ENCODE peak calls at places on chromosome 19, in seven cellular contexts. One of them, this sample, is unnamed.

GRCh38 chr19:54332149-54332548 is 6.8 kb downstream of the LILRA4 start:
- DNase-seq in neural progenitor cell: no peak
- DNase-seq in PC-9: no peak
- DNase-seq in aorta: no peak
- DNase-seq in fibroblast of lung: no peak
- DNase-seq in neuronal stem cell: no peak
- DNase-seq in endothelial cell of umbilical vein: no peak
- DNase-seq in this sample: no peak

GRCh38 chr19:32581704-32582164 is 744 bp downstream of the PDCD5 start:
- DNase-seq in neural progenitor cell: peak; percentile 57
- DNase-seq in PC-9: no peak
- DNase-seq in aorta: no peak
- DNase-seq in fibroblast of lung: peak; percentile 38
- DNase-seq in neuronal stem cell: no peak
- DNase-seq in endothelial cell of umbilical vein: peak; percentile 39
- DNase-seq in this sample: no peak

GRCh38 chr19:15292847-15293582 is 39.3 kb downstream of the BRD4 start:
- DNase-seq in neural progenitor cell: no peak
- DNase-seq in PC-9: no peak
- DNase-seq in aorta: no peak
- DNase-seq in fibroblast of lung: no peak
- DNase-seq in neuronal stem cell: no peak
- DNase-seq in endothelial cell of umbilical vein: peak; percentile 36
- DNase-seq in this sample: no peak

GRCh38 chr19:16445238-16446107 is 26.3 kb downstream of the EPS15L1 start:
- DNase-seq in neural progenitor cell: no peak
- DNase-seq in PC-9: no peak
- DNase-seq in aorta: no peak
- DNase-seq in fibroblast of lung: peak; percentile 61
- DNase-seq in neuronal stem cell: no peak
- DNase-seq in endothelial cell of umbilical vein: no peak
- DNase-seq in this sample: no peak

GRCh38 chr19:19655051-19655594 is 8.4 kb downstream of the ATP13A1 start:
- DNase-seq in neural progenitor cell: no peak
- DNase-seq in PC-9: no peak
- DNase-seq in aorta: peak; percentile 47
- DNase-seq in fibroblast of lung: no peak
- DNase-seq in neuronal stem cell: no peak
- DNase-seq in endothelial cell of umbilical vein: no peak
- DNase-seq in this sample: no peak

GRCh38 chr19:38592940-38593339 is 24.8 kb downstream of the MAP4K1 start:
- DNase-seq in neural progenitor cell: no peak
- DNase-seq in PC-9: no peak
- DNase-seq in aorta: no peak
- DNase-seq in fibroblast of lung: no peak
- DNase-seq in neuronal stem cell: no peak
- DNase-seq in endothelial cell of umbilical vein: no peak
- DNase-seq in this sample: no peak

GRCh38 chr19:48230555-48231129 is 25.1 kb downstream of the CARD8 start:
- DNase-seq in neural progenitor cell: no peak
- DNase-seq in PC-9: no peak
- DNase-seq in aorta: no peak
- DNase-seq in fibroblast of lung: no peak
- DNase-seq in neuronal stem cell: no peak
- DNase-seq in endothelial cell of umbilical vein: no peak
- DNase-seq in this sample: peak; percentile 40

GRCh38 chr19:52613299-52613906 is 24.8 kb downstream of the ZNF83 start:
- DNase-seq in neural progenitor cell: no peak
- DNase-seq in PC-9: no peak
- DNase-seq in aorta: no peak
- DNase-seq in fibroblast of lung: no peak
- DNase-seq in neuronal stem cell: no peak
- DNase-seq in endothelial cell of umbilical vein: no peak
- DNase-seq in this sample: no peak

GRCh38 chr19:41995959-41996797 is 2.1 kb upstream of the ATP1A3 start:
- DNase-seq in neural progenitor cell: peak; percentile 92
- DNase-seq in PC-9: no peak
- DNase-seq in aorta: no peak
- DNase-seq in fibroblast of lung: no peak
- DNase-seq in neuronal stem cell: peak; percentile 64
- DNase-seq in endothelial cell of umbilical vein: no peak
- DNase-seq in this sample: no peak

GRCh38 chr19:339262-339887 is 5.2 kb downstream of the MIER2 start:
- DNase-seq in neural progenitor cell: no peak
- DNase-seq in PC-9: no peak
- DNase-seq in aorta: no peak
- DNase-seq in fibroblast of lung: peak; percentile 64
- DNase-seq in neuronal stem cell: no peak
- DNase-seq in endothelial cell of umbilical vein: no peak
- DNase-seq in this sample: no peak
- H3K4me1 ChIP-seq in neural progenitor cell: peaks cover 6% of the 10 kb centered on the region
- H3K4me1 ChIP-seq in PC-9: peaks cover 22% of the 10 kb centered on the region
- H3K4me1 ChIP-seq in aorta: no peaks in the 10 kb centered on the region
- H3K4me1 ChIP-seq in fibroblast of lung: peaks cover 4% of the 10 kb centered on the region
- H3K4me1 ChIP-seq in neuronal stem cell: peaks cover 10% of the 10 kb centered on the region
- H3K4me1 ChIP-seq in endothelial cell of umbilical vein: peaks cover 37% of the 10 kb centered on the region
- H3K4me1 ChIP-seq in this sample: peaks cover 7% of the 10 kb centered on the region

GRCh38 chr19:1248454-1249297 is at the start of gene MIDN:
- DNase-seq in neural progenitor cell: peak; percentile 90
- DNase-seq in PC-9: peak; percentile 59
- DNase-seq in aorta: peak; percentile 91
- DNase-seq in fibroblast of lung: peak; percentile 86
- DNase-seq in neuronal stem cell: no peak
- DNase-seq in endothelial cell of umbilical vein: peak; percentile 86
- DNase-seq in this sample: peak; percentile 87
- H3K4me1 ChIP-seq in neural progenitor cell: peaks cover 18% of the 10 kb centered on the region
- H3K4me1 ChIP-seq in PC-9: peaks cover 20% of the 10 kb centered on the region
- H3K4me1 ChIP-seq in aorta: no peaks in the 10 kb centered on the region
- H3K4me1 ChIP-seq in fibroblast of lung: peaks cover 19% of the 10 kb centered on the region
- H3K4me1 ChIP-seq in neuronal stem cell: peaks cover 37% of the 10 kb centered on the region
- H3K4me1 ChIP-seq in endothelial cell of umbilical vein: peaks cover 16% of the 10 kb centered on the region
- H3K4me1 ChIP-seq in this sample: peaks cover 33% of the 10 kb centered on the region

GRCh38 chr19:7926021-7926726 is at the start of gene CTXN1:
- DNase-seq in neural progenitor cell: peak; percentile 91
- DNase-seq in PC-9: no peak
- DNase-seq in aorta: peak; percentile 75
- DNase-seq in fibroblast of lung: peak; percentile 40
- DNase-seq in neuronal stem cell: peak; percentile 72
- DNase-seq in endothelial cell of umbilical vein: peak; percentile 40
- DNase-seq in this sample: peak; percentile 66
- H3K4me1 ChIP-seq in neural progenitor cell: peaks cover 4% of the 10 kb centered on the region
- H3K4me1 ChIP-seq in PC-9: peaks cover 34% of the 10 kb centered on the region
- H3K4me1 ChIP-seq in aorta: no peaks in the 10 kb centered on the region
- H3K4me1 ChIP-seq in fibroblast of lung: peaks cover 30% of the 10 kb centered on the region
- H3K4me1 ChIP-seq in neuronal stem cell: peaks cover 23% of the 10 kb centered on the region
- H3K4me1 ChIP-seq in endothelial cell of umbilical vein: peaks cover 24% of the 10 kb centered on the region
- H3K4me1 ChIP-seq in this sample: peaks cover 4% of the 10 kb centered on the region

DNA sequence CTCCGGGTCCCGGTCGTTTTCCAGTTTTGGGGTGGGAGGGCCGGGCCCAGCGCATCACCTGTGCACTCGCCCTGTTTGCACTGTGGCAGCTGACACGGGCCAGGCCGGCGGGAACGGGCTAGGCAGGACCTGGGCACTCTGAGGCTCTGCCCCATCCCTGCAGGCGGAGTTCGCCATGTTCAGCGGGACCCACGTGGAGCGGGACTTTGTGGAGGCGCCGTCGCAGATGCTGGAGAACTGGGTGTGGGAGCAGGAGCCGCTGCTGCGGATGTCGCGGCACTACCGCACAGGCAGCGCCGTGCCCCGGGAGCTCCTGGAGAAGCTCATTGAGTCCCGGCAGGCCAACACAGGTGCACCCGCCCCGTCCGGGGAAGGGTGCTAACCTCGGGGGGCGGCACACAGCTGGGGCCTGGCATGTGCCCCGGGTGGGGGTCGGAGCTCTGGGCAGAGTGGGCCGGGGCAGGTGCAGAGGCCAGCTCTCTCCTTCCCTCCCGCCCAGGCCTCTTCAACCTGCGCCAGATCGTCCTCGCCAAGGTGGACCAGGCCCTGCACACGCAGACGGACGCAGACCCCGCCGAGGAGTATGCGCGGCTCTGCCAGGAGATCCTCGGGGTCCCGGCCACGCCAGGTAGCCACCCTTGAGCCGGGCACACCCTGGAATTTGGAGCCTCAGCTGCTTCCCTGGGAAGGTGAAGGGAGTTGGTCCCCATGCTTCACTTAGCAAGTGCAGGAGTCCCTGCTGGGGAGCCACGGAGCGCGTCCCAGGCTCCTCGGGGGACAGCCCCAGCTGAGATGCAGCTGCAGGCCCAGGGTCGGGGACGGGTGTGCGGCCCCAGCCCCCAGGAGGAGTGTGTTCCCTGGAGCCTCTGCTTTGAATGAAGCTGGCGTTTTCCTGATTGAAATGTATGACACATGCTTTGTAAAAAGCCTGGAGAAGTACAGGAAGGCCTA is 9.3 kb upstream of the ZNF554 start:
- DNase-seq in neural progenitor cell: no peak
- DNase-seq in PC-9: no peak
- DNase-seq in aorta: no peak
- DNase-seq in fibroblast of lung: no peak
- DNase-seq in neuronal stem cell: no peak
- DNase-seq in endothelial cell of umbilical vein: no peak
- DNase-seq in this sample: no peak
- H3K4me1 ChIP-seq in neural progenitor cell: no peaks in the 10 kb centered on the region
- H3K4me1 ChIP-seq in PC-9: no peaks in the 10 kb centered on the region
- H3K4me1 ChIP-seq in aorta: no peaks in the 10 kb centered on the region
- H3K4me1 ChIP-seq in fibroblast of lung: no peaks in the 10 kb centered on the region
- H3K4me1 ChIP-seq in neuronal stem cell: no peaks in the 10 kb centered on the region
- H3K4me1 ChIP-seq in endothelial cell of umbilical vein: no peaks in the 10 kb centered on the region
- H3K4me1 ChIP-seq in this sample: no peaks in the 10 kb centered on the region

DNA sequence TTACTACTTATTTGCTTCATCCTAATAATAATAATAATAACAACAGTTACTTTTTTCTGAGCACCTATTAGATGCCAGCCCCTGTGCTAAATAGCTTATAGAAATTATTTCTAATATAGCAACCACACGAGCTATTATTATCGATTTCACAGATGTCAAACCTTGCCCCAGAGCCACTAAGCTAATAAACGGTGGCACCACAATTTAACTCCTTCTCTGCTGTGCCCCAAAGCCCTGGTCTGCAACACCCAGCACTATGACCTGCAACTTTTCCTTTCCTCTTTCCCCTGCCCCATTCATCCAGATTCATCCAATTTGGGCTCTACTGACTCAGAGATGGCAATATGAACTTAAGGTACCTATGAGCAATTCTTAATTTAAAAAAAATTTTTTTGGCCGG is 6.4 kb downstream of the RFX2 start:
- DNase-seq in neural progenitor cell: no peak
- DNase-seq in PC-9: no peak
- DNase-seq in aorta: no peak
- DNase-seq in fibroblast of lung: no peak
- DNase-seq in neuronal stem cell: no peak
- DNase-seq in endothelial cell of umbilical vein: no peak
- DNase-seq in this sample: no peak
- H3K4me1 ChIP-seq in neural progenitor cell: peaks cover 13% of the 10 kb centered on the region
- H3K4me1 ChIP-seq in PC-9: no peaks in the 10 kb centered on the region
- H3K4me1 ChIP-seq in aorta: peaks cover 3% of the 10 kb centered on the region
- H3K4me1 ChIP-seq in fibroblast of lung: peaks cover 13% of the 10 kb centered on the region
- H3K4me1 ChIP-seq in neuronal stem cell: peaks cover 19% of the 10 kb centered on the region
- H3K4me1 ChIP-seq in endothelial cell of umbilical vein: peaks cover 52% of the 10 kb centered on the region
- H3K4me1 ChIP-seq in this sample: no peaks in the 10 kb centered on the region

This sample was measured in pancreas.